ENCODE peak calls at places on chromosome 12, in six cellular contexts. K is psoas muscle, Q is GM10248, P is IMR-90, U is tibial nerve, H is B cell. Y is an unnamed sample.

GRCh38 chr12:56374726-56375597 is 12.3 kb upstream of the APOF start:
- DNase-seq in K (no peak), Q (no peak), P (peak), U (no peak), H (no peak), Y (no peak)

GRCh38 chr12:14364583-14365271 is 755 bp upstream of the ATF7IP start:
- DNase-seq in K (no peak), Q (no peak), P (no peak), U (no peak), H (no peak), Y (no peak)

GRCh38 chr12:37547611-37548010 is 769.0 kb upstream of the ALG10B start:
- DNase-seq in K (no peak), Q (no peak), P (no peak), U (no peak), H (no peak), Y (no peak)

GRCh38 chr12:124321556-124322270 is 26.8 kb downstream of the RFLNA start:
- DNase-seq in K (no peak), Q (no peak), P (peak), U (no peak), H (no peak), Y (no peak)

GRCh38 chr12:33438890-33439586 is 581 bp downstream of the SYT10 start:
- DNase-seq in K (no peak), Q (peak), P (no peak), U (no peak), H (no peak), Y (peak)

GRCh38 chr12:77122236-77122635 is 56.9 kb upstream of the E2F7 start:
- DNase-seq in K (no peak), Q (no peak), P (peak), U (no peak), H (no peak), Y (no peak)

GRCh38 chr12:72297666-72298065 is 25.5 kb downstream of the TRHDE start:
- DNase-seq in K (no peak), Q (no peak), P (no peak), U (no peak), H (no peak), Y (no peak)

GRCh38 chr12:53251477-53252348 is 16.4 kb upstream of the ESPL1 start:
- DNase-seq in K (peak), Q (peak), P (peak), U (peak), H (peak), Y (peak)

GRCh38 chr12:66144796-66145754 is 14.5 kb upstream of the LLPH start:
- DNase-seq in K (no peak), Q (no peak), P (peak), U (no peak), H (no peak), Y (no peak)
- TF ChIP-seq CTCF in K (peak), Q (no peak), P (peak), U (peak), H (peak), Y (peak)

DNA sequence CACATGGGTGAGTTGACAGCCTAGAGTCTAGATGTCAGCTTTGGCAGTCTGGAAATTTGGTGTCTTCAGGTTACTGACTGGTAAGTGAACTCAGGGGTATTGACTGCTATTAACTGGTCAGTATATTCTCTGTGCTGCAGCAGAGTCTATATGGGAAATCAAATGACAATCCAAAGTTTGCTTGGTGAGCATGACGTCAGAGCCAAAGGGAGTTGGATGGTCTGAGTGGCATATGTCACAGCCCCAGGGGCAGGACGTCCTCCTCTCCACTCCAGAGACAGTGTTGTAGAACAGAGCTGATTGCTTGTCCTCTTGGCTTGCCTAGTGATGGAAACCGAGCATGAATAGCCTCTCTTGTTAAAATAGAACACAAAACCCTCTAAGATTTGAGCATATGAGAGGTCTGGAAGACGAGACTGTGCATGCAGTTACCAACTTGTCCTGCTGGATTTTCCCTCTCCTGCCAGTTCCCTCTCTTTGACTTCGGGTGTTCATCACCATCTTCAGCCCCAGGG is 3.3 kb upstream of the TBC1D30 start:
- DNase-seq in K (no peak), Q (no peak), P (no peak), U (no peak), H (no peak), Y (no peak)
- TF ChIP-seq CTCF in K (no peak), Q (no peak), P (no peak), U (no peak), H (no peak), Y (no peak)

GRCh38 chr12:110704750-110705149 is 15.8 kb upstream of the HVCN1 start:
- DNase-seq in K (no peak), Q (peak), P (no peak), U (no peak), H (no peak), Y (no peak)
- TF ChIP-seq CTCF in K (no peak), Q (peak), P (no peak), U (no peak), H (no peak), Y (peak)

DNA sequence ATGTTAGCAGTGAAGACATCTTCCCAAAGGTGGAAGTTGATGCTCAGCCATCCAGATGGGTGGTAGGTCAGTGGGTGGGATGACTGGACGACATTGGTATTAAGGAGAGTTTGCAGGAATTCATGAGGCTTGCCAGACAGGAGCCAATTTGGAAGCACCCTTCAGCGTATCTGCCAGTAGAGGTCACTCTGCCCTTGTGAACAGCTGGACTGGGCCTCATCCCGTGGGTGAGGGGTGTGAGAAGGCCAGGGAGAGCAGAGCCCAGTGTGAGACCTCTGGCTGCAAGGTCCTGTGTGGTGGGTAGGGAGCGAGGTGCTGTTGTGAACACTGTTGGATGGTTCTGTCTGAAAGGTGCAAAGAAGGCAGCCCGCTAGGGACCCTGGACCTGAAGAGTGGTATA is 37.7 kb downstream of the SLC5A8 start:
- DNase-seq in K (no peak), Q (no peak), P (peak), U (no peak), H (no peak), Y (no peak)
- TF ChIP-seq CTCF in K (no peak), Q (no peak), P (no peak), U (no peak), H (no peak), Y (peak)

DNA sequence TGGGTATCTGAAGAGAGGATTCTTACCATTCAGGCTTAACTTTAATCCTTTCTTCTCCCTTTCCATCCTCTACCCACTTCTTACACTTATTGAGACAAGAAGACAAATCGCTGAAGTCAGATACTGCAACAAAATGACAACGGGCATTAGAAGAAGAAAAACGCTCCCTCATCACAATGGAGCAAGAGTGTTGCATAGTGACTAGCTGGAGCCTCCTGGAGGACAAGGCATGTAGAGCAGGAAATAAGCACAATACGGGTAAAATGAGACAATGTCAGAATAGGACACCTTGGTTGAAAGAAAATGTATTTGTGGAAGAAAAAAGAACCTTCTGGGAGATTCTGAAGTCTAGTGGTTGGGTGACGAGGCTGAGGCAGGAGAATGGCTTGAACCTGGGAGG is 501.0 kb downstream of the RERGL start:
- DNase-seq in K (no peak), Q (no peak), P (no peak), U (no peak), H (no peak), Y (peak)
- TF ChIP-seq CTCF in K (no peak), Q (no peak), P (no peak), U (no peak), H (no peak), Y (peak)

GRCh38 chr12:105100207-105100985 is 7.1 kb upstream of the WASHC4 start:
- DNase-seq in K (no peak), Q (no peak), P (peak), U (no peak), H (no peak), Y (no peak)

GRCh38 chr12:105104762-105105161 is 2.8 kb upstream of the WASHC4 start:
- DNase-seq in K (no peak), Q (no peak), P (no peak), U (no peak), H (no peak), Y (no peak)

GRCh38 chr12:105102673-105103072 is 4.9 kb upstream of the WASHC4 start:
- DNase-seq in K (no peak), Q (no peak), P (no peak), U (no peak), H (no peak), Y (no peak)

GRCh38 chr12:105099355-105099754 is 8.2 kb upstream of the WASHC4 start:
- DNase-seq in K (no peak), Q (no peak), P (no peak), U (no peak), H (no peak), Y (no peak)

DNA sequence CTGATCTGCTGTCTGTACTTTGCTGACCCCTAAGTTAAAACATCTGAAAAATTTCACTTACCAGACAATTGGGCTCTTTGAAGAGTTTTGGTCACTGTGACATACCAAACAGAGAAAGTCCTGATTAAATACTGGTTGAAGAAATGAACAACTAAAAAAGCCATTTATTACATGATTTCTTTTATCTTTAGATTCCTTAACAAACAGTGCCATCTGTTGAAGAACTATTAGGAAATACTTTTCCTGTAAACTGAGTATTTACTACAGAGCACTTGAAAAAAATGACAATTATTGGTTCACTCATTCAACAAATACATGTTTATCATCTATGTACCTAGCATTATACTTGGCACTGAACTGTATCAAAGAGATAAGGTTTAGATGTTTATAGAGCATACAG is 6.5 kb upstream of the WASHC4 start:
- DNase-seq in K (no peak), Q (no peak), P (peak), U (no peak), H (no peak), Y (no peak)
- TF ChIP-seq CTCF in K (no peak), Q (no peak), P (peak), U (no peak), H (no peak), Y (no peak)

DNA sequence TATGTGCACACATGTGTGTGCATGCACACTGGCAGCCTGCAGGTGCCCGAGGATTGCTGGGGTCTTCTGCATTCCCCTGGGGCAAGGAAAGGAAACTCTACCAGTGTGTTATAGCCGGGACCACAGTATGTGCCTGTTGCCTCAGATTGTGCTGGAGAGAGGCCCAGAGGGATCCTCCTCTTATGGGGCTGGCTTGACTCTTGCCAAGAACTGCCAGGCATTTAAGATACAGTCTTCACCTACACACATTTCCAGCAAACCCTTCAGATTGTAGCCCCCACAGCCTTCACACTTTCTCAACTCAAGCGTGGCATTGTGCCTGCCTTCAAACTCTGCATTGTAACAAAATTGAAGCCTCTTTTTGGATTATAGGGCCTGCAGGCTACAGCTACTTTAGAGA is 176.7 kb upstream of the DYRK2 start:
- DNase-seq in K (no peak), Q (no peak), P (no peak), U (no peak), H (no peak), Y (no peak)
- TF ChIP-seq CTCF in K (no peak), Q (no peak), P (no peak), U (no peak), H (no peak), Y (no peak)

Y was measured in neural crest cell.